ENCODE peak calls at places on chromosomes 5 and 9, in four cellular contexts. G, R, Y and D are unnamed samples.

GRCh38 chr5:65871182-65871581 is 55.2 kb upstream of the ERBIN start:
- DNase-seq in Y (no peak), R (no peak), G (no peak), D (no peak)

GRCh38 chr9:136061405-136061804 is 33.7 kb downstream of the NACC2 start:
- DNase-seq in G (no peak), Y (no peak), R (no peak), D (peak; percentile 69)

GRCh38 chr5:125485003-125485641 is 738.7 kb upstream of the ZNF608 start:
- DNase-seq in Y (peak; percentile 52), G (no peak), R (no peak), D (no peak)

GRCh38 chr5:109083937-109084336 is 325.8 kb downstream of the PJA2 start:
- DNase-seq in Y (no peak), R (no peak), G (no peak), D (no peak)

GRCh38 chr9:124621371-124622328 is 114.5 kb upstream of the NR5A1 start:
- DNase-seq in R (no peak), G (no peak), Y (no peak), D (no peak)

GRCh38 chr5:66684663-66685062 is 88.5 kb downstream of the MAST4 start:
- DNase-seq in Y (no peak), G (no peak), R (no peak), D (no peak)

GRCh38 chr5:126544087-126544740 is 50.8 kb downstream of the ALDH7A1 start:
- DNase-seq in G (peak; percentile 86), Y (peak; percentile 61), R (peak; percentile 18), D (no peak)

GRCh38 chr5:84642324-84642723 is 257.6 kb upstream of the EDIL3 start:
- DNase-seq in Y (no peak), G (no peak), R (no peak), D (no peak)

GRCh38 chr5:117657591-117657990 is 1083.0 kb upstream of the SEMA6A start:
- DNase-seq in R (no peak), Y (no peak), G (no peak), D (no peak)

GRCh38 chr5:4802044-4802443 is 338.1 kb upstream of the ADAMTS16 start:
- DNase-seq in G (no peak), R (no peak), Y (no peak), D (no peak)

GRCh38 chr5:41445937-41446563 is 64.4 kb downstream of the PLCXD3 start:
- DNase-seq in R (no peak), G (no peak), Y (peak; percentile 8), D (peak; percentile 37)

GRCh38 chr5:143638654-143639053 is 173.3 kb upstream of the HMHB1 start:
- DNase-seq in Y (no peak), R (no peak), G (no peak), D (no peak)

GRCh38 chr5:127699416-127699815 is 3.8 kb upstream of the CCDC192 start:
- DNase-seq in Y (no peak), R (no peak), G (no peak), D (no peak)

GRCh38 chr5:125269926-125270325 is 523.5 kb upstream of the ZNF608 start:
- DNase-seq in G (no peak), Y (no peak), R (no peak), D (no peak)

GRCh38 chr9:125992557-125992956 is 245.4 kb downstream of the PBX3 start:
- DNase-seq in G (no peak), Y (no peak), R (no peak), D (peak; percentile 30)

GRCh38 chr5:66854429-66854828 is 258.2 kb downstream of the MAST4 start:
- DNase-seq in G (no peak), Y (no peak), R (no peak), D (no peak)

GRCh38 chr5:1318659-1319251 is 23.9 kb upstream of the TERT start:
- DNase-seq in G (no peak), Y (no peak), R (no peak), D (peak; percentile 78)

GRCh38 chr5:149420509-149421371 is 41.6 kb upstream of the IL17B start:
- DNase-seq in Y (no peak), R (no peak), G (no peak), D (no peak)

GRCh38 chr9:108746864-108747263 is 108.9 kb downstream of the ACTL7B start:
- DNase-seq in G (no peak), Y (no peak), R (no peak), D (no peak)

GRCh38 chr5:157961176-157961575 is 102.2 kb upstream of the CLINT1 start:
- DNase-seq in R (no peak), G (no peak), Y (peak; percentile 27), D (no peak)

GRCh38 chr9:4538107-4538506 is 47.8 kb downstream of the SLC1A1 start:
- DNase-seq in G (no peak), Y (no peak), R (no peak), D (no peak)

GRCh38 chr5:138654281-138654867 is 79.2 kb upstream of the HSPA9 start:
- DNase-seq in R (peak; percentile 80), G (no peak), Y (peak; percentile 28), D (peak; percentile 29)

GRCh38 chr9:107976767-107977166 is 487.2 kb upstream of the KLF4 start:
- DNase-seq in Y (peak; percentile 85), R (no peak), G (no peak), D (peak; percentile 81)

GRCh38 chr9:127053908-127054307 is 68.5 kb downstream of the ANGPTL2 start:
- DNase-seq in R (no peak), G (no peak), Y (no peak), D (no peak)

GRCh38 chr9:34079181-34079580 is 30.5 kb upstream of the UBAP2 start:
- DNase-seq in G (no peak), R (no peak), Y (no peak), D (no peak)

GRCh38 chr9:93958875-93959682 is 3.9 kb upstream of the BARX1 start:
- DNase-seq in Y (no peak), G (no peak), R (no peak), D (no peak)

GRCh38 chr9:131522257-131523085 is 8.6 kb downstream of the UCK1 start:
- DNase-seq in G (no peak), Y (no peak), R (no peak), D (no peak)

GRCh38 chr5:114296191-114296590 is 65.7 kb upstream of the KCNN2 start:
- DNase-seq in R (no peak), Y (no peak), G (no peak), D (no peak)

GRCh38 chr9:30534458-30534857 is 1850.0 kb upstream of the ACO1 start:
- DNase-seq in R (no peak), Y (no peak), G (no peak), D (no peak)
- H3K36me3 ChIP-seq in R (no peaks in the 10 kb centered on the region), Y (no peaks in the 10 kb centered on the region), G (no peaks in the 10 kb centered on the region), D (no peaks in the 10 kb centered on the region)

GRCh38 chr9:106925392-106925791 is 62.4 kb downstream of the ZNF462 start:
- DNase-seq in G (no peak), Y (no peak), R (no peak), D (no peak)
- H3K36me3 ChIP-seq in G (no peaks in the 10 kb centered on the region), Y (no peaks in the 10 kb centered on the region), R (no peaks in the 10 kb centered on the region), D (peaks cover 49% of the 10 kb centered on the region)

GRCh38 chr5:178328826-178329225 is 96.2 kb upstream of the PHYKPL start:
- DNase-seq in Y (no peak), R (no peak), G (no peak), D (peak; percentile 48)

GRCh38 chr5:178329331-178329730 is 96.7 kb upstream of the PHYKPL start:
- DNase-seq in Y (no peak), G (no peak), R (no peak), D (peak; percentile 50)

GRCh38 chr5:178326054-178326715 is 93.6 kb upstream of the PHYKPL start:
- DNase-seq in Y (peak; percentile 23), G (no peak), R (no peak), D (peak; percentile 81)

GRCh38 chr5:178327931-178328711 is 95.5 kb upstream of the PHYKPL start:
- DNase-seq in R (no peak), G (no peak), Y (no peak), D (peak; percentile 48)

DNA sequence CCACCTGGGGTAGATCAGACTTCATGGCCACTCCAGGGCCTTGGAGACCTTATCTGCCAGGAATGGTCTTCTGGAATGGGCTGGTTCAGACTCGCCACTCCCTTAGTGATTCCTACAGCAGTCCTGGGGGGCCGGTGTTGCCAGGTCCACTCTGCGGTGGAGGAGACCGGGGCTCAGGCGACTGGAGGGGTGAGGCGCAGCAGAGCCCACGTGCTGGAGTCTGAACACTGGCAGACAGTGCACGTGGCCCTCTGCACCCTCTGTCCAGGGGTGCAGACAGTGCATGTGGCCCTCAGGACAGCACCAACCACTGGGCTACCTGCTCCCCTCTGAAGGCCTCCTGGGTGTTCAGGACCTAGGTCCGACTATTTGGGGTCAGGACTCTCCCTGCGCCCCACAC is 94.8 kb upstream of the PHYKPL start:
- DNase-seq in Y (no peak), G (no peak), R (no peak), D (peak; percentile 53)
- H3K36me3 ChIP-seq in Y (no peaks in the 10 kb centered on the region), G (no peaks in the 10 kb centered on the region), R (no peaks in the 10 kb centered on the region), D (no peaks in the 10 kb centered on the region)

GRCh38 chr9:113317777-113318176 is 14.6 kb upstream of the RNF183 start:
- DNase-seq in Y (no peak), R (no peak), G (no peak), D (no peak)

GRCh38 chr9:113310538-113310937 is 7.4 kb upstream of the RNF183 start:
- DNase-seq in G (no peak), Y (no peak), R (no peak), D (no peak)

GRCh38 chr9:113309204-113309813 is 6.1 kb upstream of the RNF183 start:
- DNase-seq in G (peak; percentile 44), Y (peak; percentile 61), R (peak; percentile 21), D (no peak)

GRCh38 chr9:113316032-113316431 is 12.9 kb upstream of the RNF183 start:
- DNase-seq in R (no peak), G (no peak), Y (no peak), D (no peak)

GRCh38 chr9:113313276-113313675 is 10.1 kb upstream of the RNF183 start:
- DNase-seq in G (no peak), R (no peak), Y (no peak), D (no peak)
- H3K36me3 ChIP-seq in G (no peaks in the 10 kb centered on the region), R (no peaks in the 10 kb centered on the region), Y (no peaks in the 10 kb centered on the region), D (no peaks in the 10 kb centered on the region)

GRCh38 chr9:115403753-115404152 is 285.8 kb upstream of the TNC start:
- DNase-seq in Y (no peak), G (no peak), R (no peak), D (no peak)
- H3K36me3 ChIP-seq in Y (no peaks in the 10 kb centered on the region), G (no peaks in the 10 kb centered on the region), R (no peaks in the 10 kb centered on the region), D (no peaks in the 10 kb centered on the region)